ENCODE peak calls at places on chromosomes 11 and 22, in eight cellular contexts. E is RWPE1, G is naive B cell, I is substantia nigra, B is fibroblast of gingiva, V is mucosa of descending colon, F is HFFc6, X is neural crest cell. A is an unnamed sample.

GRCh38 chr22:25362215-25362882 is 142.9 kb downstream of the CRYBB2 start:
- DNase-seq in I (no peak), X (peak), E (peak), G (peak), V (peak), F (peak), B (peak), A (peak)

GRCh38 chr11:61756452-61757212 is 4.2 kb downstream of the MYRF start:
- DNase-seq in B (no peak), X (no peak), E (no peak), V (peak), G (no peak), I (no peak), F (no peak), A (no peak)

GRCh38 chr22:25759825-25760231 is 17.8 kb downstream of the MYO18B start:
- DNase-seq in I (no peak), X (no peak), G (no peak), V (no peak), E (peak), B (peak), F (peak), A (no peak)

GRCh38 chr11:11798586-11799438 is 43.0 kb upstream of the USP47 start:
- DNase-seq in I (no peak), V (peak), X (peak), G (peak), F (peak), E (peak), B (peak), A (peak)

GRCh38 chr11:65215441-65216076 is 33.8 kb downstream of the CAPN1 start:
- DNase-seq in F (no peak), V (no peak), E (no peak), X (no peak), I (no peak), B (no peak), G (no peak), A (no peak)

GRCh38 chr22:17818649-17819048 is 44.4 kb upstream of the BID start:
- DNase-seq in X (no peak), B (no peak), E (no peak), F (no peak), V (no peak), G (no peak), I (no peak), A (no peak)

GRCh38 chr11:576791-577610 is 731 bp downstream of the PHRF1 start:
- DNase-seq in I (no peak), X (no peak), G (no peak), V (peak), E (no peak), B (no peak), F (no peak), A (no peak)

GRCh38 chr11:39365809-39366436 is 2093.5 kb downstream of the LRRC4C start:
- DNase-seq in F (peak), B (no peak), X (no peak), E (peak), G (no peak), I (no peak), V (no peak), A (no peak)